ENCODE peak calls at places on chromosomes 16 and 17, in five cellular contexts. One of them, this sample, is unnamed.

GRCh38 chr16:76428858-76429257 is 151.7 kb downstream of the CNTNAP4 start:
- DNase-seq in neural progenitor cell: no peak
- DNase-seq in PC-3: peak
- DNase-seq in fibroblast of lung: no peak
- DNase-seq in PC-9: no peak
- DNase-seq in this sample: no peak

GRCh38 chr17:50672831-50673551 is 34.7 kb downstream of the ANKRD40 start:
- DNase-seq in neural progenitor cell: no peak
- DNase-seq in PC-3: peak
- DNase-seq in fibroblast of lung: no peak
- DNase-seq in PC-9: no peak
- DNase-seq in this sample: no peak

GRCh38 chr16:54987081-54987480 is 56.4 kb downstream of the IRX5 start:
- DNase-seq in neural progenitor cell: peak
- DNase-seq in PC-3: no peak
- DNase-seq in fibroblast of lung: no peak
- DNase-seq in PC-9: no peak
- DNase-seq in this sample: no peak

GRCh38 chr17:42536372-42537155 is 523 bp downstream of the NAGLU start:
- DNase-seq in neural progenitor cell: peak
- DNase-seq in PC-3: peak
- DNase-seq in fibroblast of lung: peak
- DNase-seq in PC-9: peak
- DNase-seq in this sample: peak

GRCh38 chr17:5526821-5527598 is 40.6 kb downstream of the MIS12 start:
- DNase-seq in neural progenitor cell: peak
- DNase-seq in PC-3: peak
- DNase-seq in fibroblast of lung: peak
- DNase-seq in PC-9: peak
- DNase-seq in this sample: peak

GRCh38 chr16:81620796-81621195 is 158.3 kb upstream of the PLCG2 start:
- DNase-seq in neural progenitor cell: no peak
- DNase-seq in PC-3: no peak
- DNase-seq in fibroblast of lung: no peak
- DNase-seq in PC-9: no peak
- DNase-seq in this sample: no peak

GRCh38 chr16:30541502-30542329 is 7.1 kb upstream of the ZNF747 start:
- DNase-seq in neural progenitor cell: peak
- DNase-seq in PC-3: peak
- DNase-seq in fibroblast of lung: peak
- DNase-seq in PC-9: no peak
- DNase-seq in this sample: no peak

GRCh38 chr17:33674685-33675084 is 381.6 kb upstream of the ASIC2 start:
- DNase-seq in neural progenitor cell: peak
- DNase-seq in PC-3: peak
- DNase-seq in fibroblast of lung: peak
- DNase-seq in PC-9: peak
- DNase-seq in this sample: peak

GRCh38 chr16:75198135-75198600 is 8.8 kb downstream of the CTRB2 start:
- DNase-seq in neural progenitor cell: no peak
- DNase-seq in PC-3: no peak
- DNase-seq in fibroblast of lung: no peak
- DNase-seq in PC-9: no peak
- DNase-seq in this sample: peak

GRCh38 chr17:4008082-4008435 is 43.8 kb upstream of the ATP2A3 start:
- DNase-seq in neural progenitor cell: no peak
- DNase-seq in PC-3: no peak
- DNase-seq in fibroblast of lung: no peak
- DNase-seq in PC-9: no peak
- DNase-seq in this sample: no peak

GRCh38 chr17:69402052-69402451 is 12.4 kb upstream of the MAP2K6 start:
- DNase-seq in neural progenitor cell: no peak
- DNase-seq in PC-3: peak
- DNase-seq in fibroblast of lung: no peak
- DNase-seq in PC-9: no peak
- DNase-seq in this sample: no peak

GRCh38 chr16:74868501-74868900 is 93.9 kb upstream of the FA2H start:
- DNase-seq in neural progenitor cell: peak
- DNase-seq in PC-3: peak
- DNase-seq in fibroblast of lung: peak
- DNase-seq in PC-9: no peak
- DNase-seq in this sample: peak

GRCh38 chr17:64448665-64449512 is at the start of gene MILR1:
- DNase-seq in neural progenitor cell: no peak
- DNase-seq in PC-3: peak
- DNase-seq in fibroblast of lung: peak
- DNase-seq in PC-9: peak
- DNase-seq in this sample: no peak

GRCh38 chr16:54447606-54448440 is 161.2 kb upstream of the IRX3 start:
- DNase-seq in neural progenitor cell: no peak
- DNase-seq in PC-3: peak
- DNase-seq in fibroblast of lung: peak
- DNase-seq in PC-9: peak
- DNase-seq in this sample: peak

GRCh38 chr16:12891836-12892235 is 9.6 kb upstream of the SHISA9 start:
- DNase-seq in neural progenitor cell: no peak
- DNase-seq in PC-3: no peak
- DNase-seq in fibroblast of lung: no peak
- DNase-seq in PC-9: no peak
- DNase-seq in this sample: no peak

GRCh38 chr16:69741519-69741918 is 13.2 kb downstream of the NOB1 start:
- DNase-seq in neural progenitor cell: no peak
- DNase-seq in PC-3: peak
- DNase-seq in fibroblast of lung: peak
- DNase-seq in PC-9: peak
- DNase-seq in this sample: no peak

GRCh38 chr16:55037051-55037450 is 106.4 kb downstream of the IRX5 start:
- DNase-seq in neural progenitor cell: no peak
- DNase-seq in PC-3: no peak
- DNase-seq in fibroblast of lung: no peak
- DNase-seq in PC-9: no peak
- DNase-seq in this sample: no peak

GRCh38 chr16:988465-989353 is 7.1 kb downstream of the SOX8 start:
- DNase-seq in neural progenitor cell: no peak
- DNase-seq in PC-3: no peak
- DNase-seq in fibroblast of lung: no peak
- DNase-seq in PC-9: no peak
- DNase-seq in this sample: no peak

GRCh38 chr17:27756467-27757371 is 43.6 kb downstream of the NOS2 start:
- DNase-seq in neural progenitor cell: peak
- DNase-seq in PC-3: peak
- DNase-seq in fibroblast of lung: peak
- DNase-seq in PC-9: peak
- DNase-seq in this sample: peak

GRCh38 chr16:76583466-76583865 is 306.3 kb downstream of the CNTNAP4 start:
- DNase-seq in neural progenitor cell: no peak
- DNase-seq in PC-3: peak
- DNase-seq in fibroblast of lung: no peak
- DNase-seq in PC-9: no peak
- DNase-seq in this sample: peak

GRCh38 chr16:84138824-84139627 is 6.0 kb downstream of the HSDL1 start:
- DNase-seq in neural progenitor cell: peak
- DNase-seq in PC-3: peak
- DNase-seq in fibroblast of lung: peak
- DNase-seq in PC-9: peak
- DNase-seq in this sample: peak

GRCh38 chr16:11299865-11300559 is 18.9 kb upstream of the PRM1 start:
- DNase-seq in neural progenitor cell: no peak
- DNase-seq in PC-3: no peak
- DNase-seq in fibroblast of lung: no peak
- DNase-seq in PC-9: no peak
- DNase-seq in this sample: no peak

GRCh38 chr16:11306381-11306780 is 25.3 kb upstream of the PRM1 start:
- DNase-seq in neural progenitor cell: no peak
- DNase-seq in PC-3: no peak
- DNase-seq in fibroblast of lung: no peak
- DNase-seq in PC-9: no peak
- DNase-seq in this sample: no peak

GRCh38 chr16:2036200-2036966 is 9.7 kb downstream of the NHERF2 start:
- DNase-seq in neural progenitor cell: no peak
- DNase-seq in PC-3: no peak
- DNase-seq in fibroblast of lung: no peak
- DNase-seq in PC-9: no peak
- DNase-seq in this sample: no peak

GRCh38 chr17:55210292-55210691 is 54.5 kb upstream of the HLF start:
- DNase-seq in neural progenitor cell: no peak
- DNase-seq in PC-3: no peak
- DNase-seq in fibroblast of lung: no peak
- DNase-seq in PC-9: no peak
- DNase-seq in this sample: peak

GRCh38 chr16:68731569-68732067 is 5.5 kb upstream of the CDH1 start:
- DNase-seq in neural progenitor cell: no peak
- DNase-seq in PC-3: no peak
- DNase-seq in fibroblast of lung: no peak
- DNase-seq in PC-9: no peak
- DNase-seq in this sample: no peak

GRCh38 chr17:42744806-42745617 is at the start of gene EZH1:
- DNase-seq in neural progenitor cell: peak
- DNase-seq in PC-3: peak
- DNase-seq in fibroblast of lung: peak
- DNase-seq in PC-9: peak
- DNase-seq in this sample: peak

GRCh38 chr16:89565506-89566372 is 5.3 kb downstream of the RPL13 start:
- DNase-seq in neural progenitor cell: peak
- DNase-seq in PC-3: peak
- DNase-seq in fibroblast of lung: peak
- DNase-seq in PC-9: peak
- DNase-seq in this sample: peak

GRCh38 chr16:23365602-23366240 is 63.6 kb downstream of the SCNN1B start:
- DNase-seq in neural progenitor cell: no peak
- DNase-seq in PC-3: peak
- DNase-seq in fibroblast of lung: no peak
- DNase-seq in PC-9: peak
- DNase-seq in this sample: no peak

GRCh38 chr16:27982184-27982583 is 81.3 kb downstream of the GSG1L start:
- DNase-seq in neural progenitor cell: no peak
- DNase-seq in PC-3: no peak
- DNase-seq in fibroblast of lung: no peak
- DNase-seq in PC-9: no peak
- DNase-seq in this sample: no peak

GRCh38 chr16:89722392-89723278 is 1.3 kb downstream of the ZNF276 start:
- DNase-seq in neural progenitor cell: peak
- DNase-seq in PC-3: peak
- DNase-seq in fibroblast of lung: peak
- DNase-seq in PC-9: peak
- DNase-seq in this sample: peak

GRCh38 chr17:35804658-35805192 is 4.6 kb upstream of the TAF15 start:
- DNase-seq in neural progenitor cell: peak
- DNase-seq in PC-3: peak
- DNase-seq in fibroblast of lung: peak
- DNase-seq in PC-9: peak
- DNase-seq in this sample: peak

GRCh38 chr16:84367750-84368320 is 503 bp upstream of the ATP2C2 start:
- DNase-seq in neural progenitor cell: no peak
- DNase-seq in PC-3: no peak
- DNase-seq in fibroblast of lung: no peak
- DNase-seq in PC-9: no peak
- DNase-seq in this sample: no peak

GRCh38 chr16:85347213-85347591 is 234.9 kb upstream of the CIBAR2 start:
- DNase-seq in neural progenitor cell: peak
- DNase-seq in PC-3: no peak
- DNase-seq in fibroblast of lung: no peak
- DNase-seq in PC-9: peak
- DNase-seq in this sample: peak

GRCh38 chr16:72467157-72467759 is 295.3 kb upstream of the PMFBP1 start:
- DNase-seq in neural progenitor cell: peak
- DNase-seq in PC-3: peak
- DNase-seq in fibroblast of lung: peak
- DNase-seq in PC-9: no peak
- DNase-seq in this sample: peak

GRCh38 chr17:27155866-27156265 is 138.0 kb upstream of the WSB1 start:
- DNase-seq in neural progenitor cell: no peak
- DNase-seq in PC-3: no peak
- DNase-seq in fibroblast of lung: no peak
- DNase-seq in PC-9: no peak
- DNase-seq in this sample: no peak

GRCh38 chr17:17670701-17671319 is 10.4 kb upstream of the RAI1 start:
- DNase-seq in neural progenitor cell: no peak
- DNase-seq in PC-3: no peak
- DNase-seq in fibroblast of lung: no peak
- DNase-seq in PC-9: no peak
- DNase-seq in this sample: no peak

GRCh38 chr17:66589892-66590291 is 245.0 kb upstream of the CACNG5 start:
- DNase-seq in neural progenitor cell: no peak
- DNase-seq in PC-3: no peak
- DNase-seq in fibroblast of lung: no peak
- DNase-seq in PC-9: no peak
- DNase-seq in this sample: no peak

GRCh38 chr17:38453951-38454421 is 25.7 kb downstream of the ARHGAP23 start:
- DNase-seq in neural progenitor cell: peak
- DNase-seq in PC-3: peak
- DNase-seq in fibroblast of lung: peak
- DNase-seq in PC-9: peak
- DNase-seq in this sample: peak

GRCh38 chr17:38457577-38458371 is 29.5 kb downstream of the ARHGAP23 start:
- DNase-seq in neural progenitor cell: no peak
- DNase-seq in PC-3: no peak
- DNase-seq in fibroblast of lung: no peak
- DNase-seq in PC-9: no peak
- DNase-seq in this sample: no peak

GRCh38 chr17:38454528-38454927 is 26.3 kb downstream of the ARHGAP23 start:
- DNase-seq in neural progenitor cell: no peak
- DNase-seq in PC-3: peak
- DNase-seq in fibroblast of lung: peak
- DNase-seq in PC-9: peak
- DNase-seq in this sample: no peak

GRCh38 chr17:38456031-38456815 is 28.0 kb downstream of the ARHGAP23 start:
- DNase-seq in neural progenitor cell: peak
- DNase-seq in PC-3: no peak
- DNase-seq in fibroblast of lung: no peak
- DNase-seq in PC-9: no peak
- DNase-seq in this sample: no peak

GRCh38 chr17:38455288-38455915 is 27.1 kb downstream of the ARHGAP23 start:
- DNase-seq in neural progenitor cell: peak
- DNase-seq in PC-3: no peak
- DNase-seq in fibroblast of lung: no peak
- DNase-seq in PC-9: no peak
- DNase-seq in this sample: no peak
- H3K4me3 ChIP-seq in neural progenitor cell: no peak
- H3K4me3 ChIP-seq in PC-3: no peak
- H3K4me3 ChIP-seq in fibroblast of lung: peak
- H3K4me3 ChIP-seq in PC-9: peak
- H3K4me3 ChIP-seq in this sample: no peak

GRCh38 chr17:1630662-1631061 is 2.0 kb upstream of the SLC43A2 start:
- DNase-seq in neural progenitor cell: no peak
- DNase-seq in PC-3: no peak
- DNase-seq in fibroblast of lung: no peak
- DNase-seq in PC-9: no peak
- DNase-seq in this sample: peak
- H3K27ac ChIP-seq in neural progenitor cell: no peak
- H3K27ac ChIP-seq in PC-3: no peak
- H3K27ac ChIP-seq in fibroblast of lung: no peak
- H3K27ac ChIP-seq in PC-9: no peak
- H3K27ac ChIP-seq in this sample: no peak

GRCh38 chr16:56608876-56609462 is 585 bp downstream of the MT2A start:
- DNase-seq in neural progenitor cell: peak
- DNase-seq in PC-3: no peak
- DNase-seq in fibroblast of lung: no peak
- DNase-seq in PC-9: no peak
- DNase-seq in this sample: peak
- TF ChIP-seq EZH2 in neural progenitor cell: peak
- TF ChIP-seq EZH2 in PC-3: no peak
- TF ChIP-seq EZH2 in fibroblast of lung: no peak
- TF ChIP-seq EZH2 in PC-9: no peak
- TF ChIP-seq EZH2 in this sample: no peak

GRCh38 chr17:75632863-75633483 is at the start of gene SMIM5:
- DNase-seq in neural progenitor cell: peak
- DNase-seq in PC-3: peak
- DNase-seq in fibroblast of lung: peak
- DNase-seq in PC-9: peak
- DNase-seq in this sample: peak
- H3K4me3 ChIP-seq in neural progenitor cell: peak
- H3K4me3 ChIP-seq in PC-3: no peak
- H3K4me3 ChIP-seq in fibroblast of lung: no peak
- H3K4me3 ChIP-seq in PC-9: no peak
- H3K4me3 ChIP-seq in this sample: peak

This sample was measured in A673.